ENCODE peak calls at places on chromosomes 3 and 15, in seven cellular contexts. A is mammary epithelial cell, M is psoas muscle, R is cardiac muscle cell, X is GM23248, H is neural progenitor cell, C is A549. S is an unnamed sample. For H3K9me3, the result is how much of the 10 kb centered on the place peaks cover.

GRCh38 chr3:165185707-165186327 is 10.4 kb downstream of the SLITRK3 start:
- DNase-seq in R (peak), H (peak), A (peak), M (peak), X (peak), C (peak), S (peak)

GRCh38 chr3:108486910-108487309 is 23.5 kb downstream of the MYH15 start:
- DNase-seq in M (peak), H (no peak), A (peak), C (peak), R (peak), X (peak), S (peak)

GRCh38 chr15:37019479-37020433 is 80.6 kb downstream of the MEIS2 start:
- DNase-seq in R (peak), C (no peak), A (no peak), X (no peak), H (no peak), M (no peak), S (peak)

GRCh38 chr15:74867562-74868458 is 5.4 kb downstream of the SCAMP2 start:
- DNase-seq in C (no peak), H (no peak), X (no peak), R (no peak), A (no peak), M (no peak), S (no peak)

GRCh38 chr15:100170280-100170654 is 171.5 kb downstream of the ADAMTS17 start:
- DNase-seq in X (no peak), C (no peak), M (no peak), R (no peak), A (no peak), H (no peak), S (no peak)

GRCh38 chr15:70301396-70301795 is 203.7 kb upstream of the TLE3 start:
- DNase-seq in A (no peak), M (no peak), C (no peak), R (no peak), X (no peak), H (no peak), S (no peak)

GRCh38 chr15:69762373-69763148 is 309.9 kb downstream of the RPLP1 start:
- DNase-seq in X (no peak), R (peak), C (no peak), A (no peak), M (no peak), H (peak), S (no peak)

GRCh38 chr15:99212401-99212800 is 37.0 kb downstream of the TTC23 start:
- DNase-seq in C (peak), M (peak), A (no peak), X (peak), R (no peak), H (no peak), S (peak)

GRCh38 chr3:140903196-140903595 is 38.4 kb upstream of the SLC25A36 start:
- DNase-seq in H (no peak), R (no peak), X (peak), M (no peak), C (no peak), A (peak), S (no peak)

GRCh38 chr3:22040150-22040549 is 289.1 kb upstream of the ZNF385D start:
- DNase-seq in R (no peak), H (no peak), M (no peak), A (no peak), X (no peak), C (no peak), S (no peak)

GRCh38 chr3:76566211-76566534 is 473.7 kb upstream of the ROBO2 start:
- DNase-seq in M (no peak), H (no peak), A (no peak), R (no peak), X (no peak), C (no peak), S (no peak)

GRCh38 chr3:172341482-172342059 is 106.7 kb downstream of the GHSR start:
- DNase-seq in A (peak), R (peak), M (no peak), C (peak), H (peak), X (peak), S (no peak)

GRCh38 chr3:171190668-171191067 is 164.1 kb upstream of the SLC2A2 start:
- DNase-seq in H (no peak), X (peak), M (no peak), R (no peak), A (peak), C (no peak), S (no peak)

GRCh38 chr15:58452775-58453174 is 21.0 kb downstream of the LIPC start:
- DNase-seq in C (no peak), M (no peak), H (no peak), A (no peak), R (no peak), X (no peak), S (no peak)
- H3K9me3 ChIP-seq in C (under half), M (under half), H (under half), A (under half), R (under half), X (under half), S (under half)

DNA sequence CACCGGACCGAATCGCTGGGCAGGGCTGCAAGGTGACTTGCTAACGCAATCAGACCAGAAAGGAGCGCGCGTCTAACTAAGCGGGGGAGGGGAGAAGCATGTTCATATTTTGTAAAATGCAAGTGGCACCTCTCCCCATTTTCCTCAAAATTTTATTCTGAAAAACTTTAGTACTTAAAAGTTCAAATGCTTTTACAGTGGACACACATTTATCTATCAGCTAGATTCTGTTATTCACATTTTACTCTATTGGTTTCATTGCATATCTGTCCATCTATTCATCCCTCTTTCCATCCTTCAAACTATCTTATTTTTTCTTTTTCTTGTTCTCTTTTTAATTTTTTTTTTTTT is 46.1 kb upstream of the KLHL25 start:
- DNase-seq in H (no peak), C (no peak), A (no peak), M (no peak), X (no peak), R (no peak), S (no peak)
- H3K4me3 ChIP-seq in H (no peak), C (no peak), A (no peak), M (peak), X (peak), R (no peak), S (peak)

DNA sequence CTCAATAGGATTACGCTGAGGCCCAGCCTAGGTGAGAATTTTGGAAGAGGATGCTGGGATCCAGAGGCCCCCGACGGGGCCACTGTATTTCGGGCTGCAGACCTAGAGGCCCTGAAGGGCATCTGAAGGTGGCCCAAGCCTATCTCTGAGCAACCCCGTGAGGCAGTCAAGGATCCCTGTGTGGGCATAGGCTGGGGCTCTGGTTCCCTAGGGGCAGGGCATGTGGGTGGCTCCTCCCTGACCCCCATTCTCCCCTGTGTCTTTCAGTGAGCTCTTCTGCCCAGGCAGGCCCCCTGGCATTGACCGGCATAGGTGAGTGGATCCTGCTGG is 216.0 kb downstream of the SNRPN start:
- DNase-seq in A (no peak), H (no peak), C (no peak), X (no peak), M (no peak), R (no peak), S (no peak)
- H3K9me3 ChIP-seq in A (under half), H (under half), C (under half), X (under half), M (under half), R (under half), S (under half)

DNA sequence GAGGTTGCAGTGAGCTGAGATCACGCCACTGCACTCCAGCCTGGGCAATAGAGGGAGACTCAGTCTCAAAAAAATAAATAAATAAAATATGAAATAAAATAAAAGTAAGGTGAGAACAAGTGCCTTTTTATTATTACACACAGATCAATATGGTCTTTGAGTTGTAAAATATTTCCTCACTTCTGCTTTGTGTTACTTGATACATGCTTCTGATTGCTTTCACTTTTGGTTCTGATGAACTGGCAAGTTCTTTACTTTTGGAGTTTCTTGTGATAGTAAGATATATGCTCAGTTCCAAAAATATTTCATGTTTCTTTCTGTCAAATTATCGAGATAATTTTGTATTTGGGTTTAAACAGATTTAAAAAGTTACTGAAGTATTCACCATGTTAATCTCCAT is 16.6 kb upstream of the GYG1 start:
- DNase-seq in X (no peak), A (no peak), C (no peak), R (no peak), H (no peak), M (no peak), S (no peak)
- H3K4me3 ChIP-seq in X (no peak), A (no peak), C (no peak), R (no peak), H (no peak), M (peak), S (no peak)

GRCh38 chr15:50968353-50968752 is 59.9 kb downstream of the AP4E1 start:
- DNase-seq in X (peak), C (peak), A (no peak), R (no peak), H (no peak), M (no peak), S (no peak)
- H3K9me3 ChIP-seq in X (under half), C (under half), A (under half), R (under half), H (under half), M (under half), S (under half)

GRCh38 chr3:46845397-46845859 is 17.8 kb downstream of the MYL3 start:
- DNase-seq in A (peak), M (peak), X (peak), H (peak), C (no peak), R (no peak), S (peak)

GRCh38 chr3:46845860-46846623 is 17.2 kb downstream of the MYL3 start:
- DNase-seq in X (peak), A (peak), R (peak), M (peak), C (no peak), H (peak), S (peak)

GRCh38 chr3:46843508-46843907 is 19.7 kb downstream of the MYL3 start:
- DNase-seq in C (no peak), A (no peak), M (no peak), H (no peak), R (no peak), X (no peak), S (no peak)

GRCh38 chr3:46844397-46844796 is 18.8 kb downstream of the MYL3 start:
- DNase-seq in M (no peak), A (no peak), X (no peak), R (no peak), C (no peak), H (no peak), S (no peak)

GRCh38 chr3:46844851-46845250 is 18.4 kb downstream of the MYL3 start:
- DNase-seq in C (no peak), X (no peak), A (no peak), R (no peak), H (peak), M (no peak), S (no peak)
- H3K4me3 ChIP-seq in C (no peak), X (peak), A (no peak), R (no peak), H (no peak), M (no peak), S (peak)

GRCh38 chr3:449711-450110 is 253.1 kb downstream of the CHL1 start:
- DNase-seq in M (no peak), A (no peak), R (no peak), X (no peak), H (no peak), C (no peak), S (no peak)
- H3K9me3 ChIP-seq in M (under half), A (under half), R (under half), X (under half), H (under half), C (under half), S (under half)